ENCODE peak calls at places on chromosomes 11 and 22, in ten cellular contexts. T is Peyer's patch, H is HCT116, U is A549, A is stomach, L is ovary, W is esophagus muscularis mucosa, V is H1, M is suprapubic skin, J is transverse colon. N is an unnamed sample. For H3K4me1, the result is how much of the 10 kb centered on the place peaks cover.

GRCh38 chr11:34426766-34427170 is 12.0 kb upstream of the CAT start:
- DNase-seq in T (no peak), H (no peak), U (no peak), A (no peak), L (no peak), W (no peak), V (no peak), M (no peak), J (no peak), N (no peak)

GRCh38 chr11:27933992-27934829 is 173.7 kb downstream of the KIF18A start:
- DNase-seq in T (no peak), H (peak), U (peak), A (no peak), L (no peak), W (no peak), V (no peak), M (no peak), J (no peak), N (no peak)

GRCh38 chr11:16613401-16614381 is 124.8 kb upstream of the C11orf58 start:
- DNase-seq in T (peak), H (peak), U (peak), A (peak), L (peak), W (no peak), V (peak), M (peak), J (peak), N (peak)

GRCh38 chr22:22915670-22916035 is 28.0 kb downstream of the IGLL5 start:
- DNase-seq in T (no peak), H (no peak), U (no peak), A (no peak), L (no peak), W (no peak), V (no peak), M (no peak), J (no peak), N (no peak)

GRCh38 chr11:84901986-84902385 is 725.2 kb downstream of the DLG2 start:
- DNase-seq in T (no peak), H (no peak), U (no peak), A (no peak), L (no peak), W (no peak), V (no peak), M (no peak), J (no peak), N (no peak)

GRCh38 chr11:66011239-66011784 is 496 bp upstream of the CST6 start:
- DNase-seq in T (no peak), H (peak), U (no peak), A (no peak), L (no peak), W (no peak), V (no peak), M (no peak), J (no peak), N (no peak)

GRCh38 chr22:21455334-21456089 is 11.7 kb upstream of the TMEM191C start:
- DNase-seq in T (no peak), H (no peak), U (no peak), A (no peak), L (no peak), W (no peak), V (peak), M (peak), J (no peak), N (no peak)

GRCh38 chr11:77981346-77981947 is 13.0 kb downstream of the INTS4 start:
- DNase-seq in T (no peak), H (no peak), U (no peak), A (no peak), L (no peak), W (no peak), V (no peak), M (no peak), J (no peak), N (no peak)

GRCh38 chr11:70528046-70528793 is 129.9 kb downstream of the CTTN start:
- DNase-seq in T (no peak), H (no peak), U (no peak), A (no peak), L (no peak), W (no peak), V (no peak), M (no peak), J (no peak), N (no peak)

GRCh38 chr11:44899959-44900358 is 50.7 kb downstream of the TP53I11 start:
- DNase-seq in T (no peak), H (peak), U (peak), A (no peak), L (no peak), W (no peak), V (peak), M (no peak), J (peak), N (peak)

GRCh38 chr22:45742866-45743450 is 71.3 kb downstream of the ATXN10 start:
- DNase-seq in T (no peak), H (no peak), U (peak), A (peak), L (no peak), W (no peak), V (no peak), M (no peak), J (no peak), N (peak)

GRCh38 chr11:32751381-32751780 is 43.1 kb downstream of the CCDC73 start:
- DNase-seq in T (no peak), H (no peak), U (no peak), A (no peak), L (no peak), W (no peak), V (no peak), M (no peak), J (no peak), N (no peak)

GRCh38 chr11:84930863-84931262 is 696.3 kb downstream of the DLG2 start:
- DNase-seq in T (no peak), H (no peak), U (no peak), A (no peak), L (no peak), W (no peak), V (no peak), M (no peak), J (no peak), N (no peak)

GRCh38 chr22:35995772-35996171 is 32.9 kb downstream of the RBFOX2 start:
- DNase-seq in T (no peak), H (no peak), U (no peak), A (peak), L (peak), W (peak), V (no peak), M (peak), J (peak), N (peak)

GRCh38 chr22:29152045-29152380 is 53.7 kb upstream of the EMID1 start:
- DNase-seq in T (no peak), H (no peak), U (no peak), A (peak), L (no peak), W (no peak), V (no peak), M (no peak), J (no peak), N (no peak)

GRCh38 chr11:33063326-33063775 is 24.0 kb downstream of the TCP11L1 start:
- DNase-seq in T (no peak), H (no peak), U (no peak), A (no peak), L (no peak), W (no peak), V (no peak), M (no peak), J (no peak), N (no peak)

GRCh38 chr11:106627694-106628093 is 390.6 kb downstream of the GUCY1A2 start:
- DNase-seq in T (no peak), H (no peak), U (no peak), A (no peak), L (no peak), W (no peak), V (no peak), M (no peak), J (no peak), N (no peak)

GRCh38 chr22:47292546-47293320 is 530.3 kb downstream of the TBC1D22A start:
- DNase-seq in T (no peak), H (no peak), U (no peak), A (peak), L (peak), W (no peak), V (no peak), M (no peak), J (no peak), N (no peak)

GRCh38 chr11:65468874-65469333 is 29.9 kb upstream of the MALAT1 start:
- DNase-seq in T (peak), H (peak), U (peak), A (peak), L (no peak), W (no peak), V (peak), M (peak), J (peak), N (peak)

GRCh38 chr11:94767701-94768601 is at the start of gene AMOTL1:
- DNase-seq in T (peak), H (peak), U (peak), A (peak), L (peak), W (peak), V (peak), M (peak), J (peak), N (peak)

GRCh38 chr11:70942593-70942992 is 309.8 kb downstream of the SHANK2 start:
- DNase-seq in T (no peak), H (peak), U (peak), A (no peak), L (no peak), W (no peak), V (peak), M (no peak), J (no peak), N (no peak)

GRCh38 chr22:39197578-39197977 is 45.1 kb upstream of the CBX7 start:
- DNase-seq in T (peak), H (no peak), U (no peak), A (no peak), L (no peak), W (no peak), V (peak), M (peak), J (no peak), N (no peak)

GRCh38 chr11:7555067-7555699 is 41.4 kb downstream of the PPFIBP2 start:
- DNase-seq in T (no peak), H (no peak), U (no peak), A (peak), L (no peak), W (no peak), V (no peak), M (no peak), J (peak), N (peak)

GRCh38 chr11:8109675-8110074 is 28.7 kb downstream of the TUB start:
- DNase-seq in T (no peak), H (no peak), U (no peak), A (no peak), L (no peak), W (peak), V (no peak), M (no peak), J (no peak), N (no peak)

GRCh38 chr11:111327908-111328624 is 29.7 kb downstream of the POU2AF3 start:
- DNase-seq in T (no peak), H (no peak), U (no peak), A (peak), L (no peak), W (no peak), V (no peak), M (no peak), J (no peak), N (peak)

GRCh38 chr11:2812371-2812991 is 73.1 kb downstream of the CDKN1C start:
- DNase-seq in T (no peak), H (no peak), U (no peak), A (no peak), L (peak), W (no peak), V (no peak), M (no peak), J (no peak), N (no peak)
- H3K4me3 ChIP-seq in T (no peak), H (no peak), U (no peak), A (peak), L (no peak), W (peak), V (no peak), M (peak), J (peak), N (no peak)

GRCh38 chr11:64134963-64135362 is 30.9 kb downstream of the MACROD1 start:
- DNase-seq in T (no peak), H (no peak), U (no peak), A (no peak), L (no peak), W (no peak), V (no peak), M (no peak), J (no peak), N (no peak)
- H3K4me1 ChIP-seq in T (under half), H (under half), U (under half), A (under half), L (under half), W (under half), V (under half), M (under half), J (under half), N (under half)

GRCh38 chr11:13358871-13359270 is 81.3 kb downstream of the BMAL1 start:
- DNase-seq in T (no peak), H (no peak), U (no peak), A (no peak), L (no peak), W (no peak), V (no peak), M (no peak), J (no peak), N (no peak)

GRCh38 chr11:13357232-13357631 is 79.6 kb downstream of the BMAL1 start:
- DNase-seq in T (no peak), H (no peak), U (no peak), A (no peak), L (no peak), W (no peak), V (peak), M (no peak), J (no peak), N (no peak)

GRCh38 chr11:13355191-13355590 is 77.6 kb downstream of the BMAL1 start:
- DNase-seq in T (no peak), H (no peak), U (no peak), A (no peak), L (no peak), W (no peak), V (no peak), M (no peak), J (no peak), N (no peak)

GRCh38 chr11:13352711-13353110 is 75.1 kb downstream of the BMAL1 start:
- DNase-seq in T (no peak), H (no peak), U (no peak), A (no peak), L (no peak), W (no peak), V (no peak), M (no peak), J (no peak), N (no peak)

GRCh38 chr11:13354335-13354734 is 76.7 kb downstream of the BMAL1 start:
- DNase-seq in T (no peak), H (no peak), U (peak), A (no peak), L (no peak), W (no peak), V (no peak), M (no peak), J (no peak), N (no peak)
- TF ChIP-seq POLR2A in T (no peak), H (no peak), U (no peak), A (no peak), L (no peak), W (no peak), V (no peak), M (no peak), J (no peak), N (no peak)

GRCh38 chr22:40463017-40463631 is 92.7 kb downstream of the SGSM3 start:
- DNase-seq in T (peak), H (no peak), U (no peak), A (no peak), L (no peak), W (no peak), V (no peak), M (no peak), J (peak), N (no peak)
- H3K4me3 ChIP-seq in T (peak), H (no peak), U (no peak), A (peak), L (no peak), W (peak), V (no peak), M (peak), J (peak), N (no peak)

GRCh38 chr22:30321461-30321860 is 5.3 kb downstream of the TBC1D10A start:
- DNase-seq in T (no peak), H (no peak), U (no peak), A (no peak), L (no peak), W (no peak), V (no peak), M (no peak), J (no peak), N (no peak)

GRCh38 chr22:30317778-30318177 is 9.0 kb downstream of the TBC1D10A start:
- DNase-seq in T (no peak), H (no peak), U (no peak), A (no peak), L (no peak), W (no peak), V (no peak), M (no peak), J (no peak), N (no peak)

GRCh38 chr22:30318773-30319419 is 7.8 kb downstream of the TBC1D10A start:
- DNase-seq in T (no peak), H (no peak), U (no peak), A (no peak), L (no peak), W (no peak), V (no peak), M (no peak), J (no peak), N (no peak)

GRCh38 chr22:30315962-30316576 is 10.7 kb downstream of the TBC1D10A start:
- DNase-seq in T (no peak), H (no peak), U (no peak), A (no peak), L (no peak), W (no peak), V (no peak), M (no peak), J (no peak), N (no peak)

DNA sequence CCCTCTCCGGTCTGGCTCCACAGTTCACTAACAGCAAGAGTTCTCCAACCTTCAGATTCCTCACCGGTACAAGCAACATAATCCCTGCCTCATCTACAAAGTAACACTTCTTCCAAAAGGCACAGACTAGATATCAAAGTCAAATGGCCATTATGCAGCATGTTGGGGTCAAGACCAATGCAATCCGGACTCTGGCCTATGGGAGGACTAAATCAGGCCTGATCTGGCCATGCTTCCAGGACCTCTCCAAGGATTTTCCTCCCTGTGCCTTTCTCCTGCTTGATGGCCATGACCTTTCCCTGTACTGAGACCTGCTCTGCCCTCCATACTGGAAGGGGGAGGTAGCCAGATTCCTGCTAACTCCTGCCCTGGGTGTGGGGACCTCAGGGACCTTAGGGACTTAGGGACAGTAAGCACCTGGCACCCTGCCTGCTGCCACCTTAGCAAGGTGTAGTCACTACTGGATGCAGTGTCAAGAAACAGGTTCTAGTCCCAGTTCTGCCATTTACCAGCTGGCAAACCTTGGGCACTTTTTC is 6.7 kb downstream of the TBC1D10A start:
- DNase-seq in T (no peak), H (no peak), U (no peak), A (no peak), L (no peak), W (no peak), V (no peak), M (no peak), J (no peak), N (no peak)
- H3K4me1 ChIP-seq in T (under half), H (under half), U (under half), A (half or more), L (half or more), W (half or more), V (under half), M (half or more), J (under half), N (half or more)

GRCh38 chr11:124747406-124748099 is 4.5 kb downstream of the VSIG2 start:
- DNase-seq in T (no peak), H (no peak), U (no peak), A (no peak), L (no peak), W (no peak), V (no peak), M (no peak), J (no peak), N (no peak)

GRCh38 chr11:124745835-124746620 is 6.0 kb downstream of the VSIG2 start:
- DNase-seq in T (peak), H (no peak), U (peak), A (no peak), L (no peak), W (no peak), V (peak), M (no peak), J (peak), N (no peak)

GRCh38 chr11:124745270-124745834 is 5.6 kb downstream of the NRGN start:
- DNase-seq in T (no peak), H (no peak), U (no peak), A (no peak), L (no peak), W (no peak), V (peak), M (no peak), J (no peak), N (no peak)

GRCh38 chr11:124748100-124748418 is 4.0 kb downstream of the VSIG2 start:
- DNase-seq in T (no peak), H (no peak), U (no peak), A (no peak), L (no peak), W (no peak), V (no peak), M (no peak), J (no peak), N (no peak)

GRCh38 chr11:124746621-124747243 is 5.3 kb downstream of the VSIG2 start:
- DNase-seq in T (peak), H (peak), U (peak), A (peak), L (no peak), W (no peak), V (peak), M (peak), J (peak), N (peak)
- TF ChIP-seq POLR2A in T (peak), H (no peak), U (no peak), A (no peak), L (no peak), W (no peak), V (no peak), M (no peak), J (peak), N (peak)

DNA sequence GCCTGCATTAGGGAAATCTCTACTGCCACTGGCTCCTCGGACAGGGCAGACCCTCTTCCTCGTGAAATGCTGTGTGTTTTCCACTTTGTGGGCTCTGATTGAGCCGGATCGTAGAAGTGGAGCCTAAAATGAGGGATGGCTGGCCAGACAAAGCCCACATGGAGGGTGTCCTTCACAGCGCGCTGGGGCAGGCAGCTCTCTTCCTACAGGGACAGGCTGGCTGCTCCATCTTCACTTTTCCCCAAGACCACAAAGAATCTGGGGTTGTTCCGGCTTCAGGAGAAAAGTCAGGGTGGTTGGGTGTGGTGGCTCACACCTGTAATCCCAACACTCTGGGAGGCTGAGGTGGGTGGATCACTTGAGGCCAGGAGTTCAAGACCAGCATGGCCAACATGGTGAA is 94.9 kb downstream of the MORC2 start:
- DNase-seq in T (no peak), H (no peak), U (no peak), A (no peak), L (no peak), W (no peak), V (no peak), M (peak), J (no peak), N (no peak)
- H3K4me3 ChIP-seq in T (no peak), H (no peak), U (no peak), A (no peak), L (no peak), W (no peak), V (no peak), M (no peak), J (no peak), N (no peak)

N was measured in adrenal gland.